ENCODE peak calls at places on chromosomes 1 and 21, in four cellular contexts. J is cardiac fibroblast, F is hepatocyte, D is lower leg skin. A is an unnamed sample.

GRCh38 chr1:220151454-220151853 is 57.5 kb downstream of the IARS2 start:
- DNase-seq in D (no peak), F (no peak), J (peak; percentile 56), A (peak; percentile 80)

GRCh38 chr1:216929870-216930582 is 206.8 kb upstream of the ESRRG start:
- DNase-seq in F (no peak), J (peak; percentile 52), D (no peak), A (peak; percentile 10)

GRCh38 chr1:51878307-51878615 is 266 bp downstream of the NRDC start:
- DNase-seq in D (no peak), J (no peak), F (no peak), A (no peak)

GRCh38 chr1:203188686-203189232 is 2.3 kb upstream of the CHI3L1 start:
- DNase-seq in J (no peak), F (no peak), D (no peak), A (no peak)

GRCh38 chr1:247906504-247907047 is 11.2 kb downstream of the OR2W3 start:
- DNase-seq in D (no peak), F (no peak), J (peak; percentile 85), A (peak; percentile 39)

GRCh38 chr1:65027699-65028358 is 61.5 kb upstream of the JAK1 start:
- DNase-seq in J (peak; percentile 18), F (no peak), D (peak; percentile 49), A (peak; percentile 20)

GRCh38 chr1:13828454-13829151 is 128.6 kb downstream of the PRDM2 start:
- DNase-seq in D (no peak), J (peak; percentile 23), F (peak; percentile 70), A (peak; percentile 33)

GRCh38 chr1:108000620-108001105 is 35.7 kb upstream of the VAV3 start:
- DNase-seq in F (peak; percentile 61), J (peak; percentile 89), D (peak; percentile 49), A (peak; percentile 95)

GRCh38 chr21:45570826-45571601 is 28.8 kb upstream of the SLC19A1 start:
- DNase-seq in D (no peak), J (peak; percentile 49), F (no peak), A (peak; percentile 40)

GRCh38 chr21:44975720-44976555 is 36.1 kb downstream of the SLX9 start:
- DNase-seq in J (no peak), D (no peak), F (no peak), A (no peak)

GRCh38 chr1:53878492-53879105 is 11.0 kb downstream of the YIPF1 start:
- DNase-seq in F (peak; percentile 73), J (peak; percentile 75), D (no peak), A (peak; percentile 68)

GRCh38 chr1:12016182-12016581 is 3.1 kb upstream of the MIIP start:
- DNase-seq in F (no peak), D (no peak), J (no peak), A (no peak)

GRCh38 chr21:44794031-44794374 is 7.6 kb downstream of the UBE2G2 start:
- DNase-seq in J (no peak), F (no peak), D (no peak), A (no peak)

GRCh38 chr1:201335901-201336300 is 41.6 kb downstream of the TNNT2 start:
- DNase-seq in F (no peak), D (no peak), J (no peak), A (no peak)

GRCh38 chr1:15749399-15750291 is 7.3 kb downstream of the TMEM82 start:
- DNase-seq in J (peak; percentile 32), D (no peak), F (no peak), A (no peak)

GRCh38 chr21:44525431-44526095 is 14.4 kb downstream of the KRTAP10-1 start:
- DNase-seq in D (no peak), J (no peak), F (no peak), A (no peak)

GRCh38 chr1:234570336-234570735 is 39.6 kb downstream of the IRF2BP2 start:
- DNase-seq in J (no peak), F (no peak), D (no peak), A (no peak)

GRCh38 chr1:10253755-10254154 is 43.4 kb downstream of the KIF1B start:
- DNase-seq in F (peak; percentile 76), J (peak; percentile 84), D (peak; percentile 25), A (peak; percentile 81)

GRCh38 chr21:34642211-34643075 is 26.4 kb upstream of the CLIC6 start:
- DNase-seq in D (no peak), J (peak; percentile 23), F (no peak), A (no peak)

GRCh38 chr1:110605446-110605845 is 712 bp downstream of the KCNA2 start:
- DNase-seq in J (no peak), D (no peak), F (no peak), A (no peak)

GRCh38 chr1:67645495-67646144 is 39.4 kb upstream of the GADD45A start:
- DNase-seq in D (peak; percentile 43), J (peak; percentile 82), F (peak; percentile 70), A (peak; percentile 91)

GRCh38 chr1:41679531-41679930 is 195.0 kb upstream of the EDN2 start:
- DNase-seq in J (no peak), D (no peak), F (no peak), A (no peak)

GRCh38 chr1:219564072-219564471 is 48.8 kb downstream of the ZC3H11B start:
- DNase-seq in J (no peak), D (no peak), F (no peak), A (no peak)

GRCh38 chr1:151620286-151620685 is 8.4 kb downstream of the SNX27 start:
- DNase-seq in J (peak; percentile 52), D (no peak), F (no peak), A (peak; percentile 52)

GRCh38 chr1:228668553-228669400 is 66.5 kb upstream of the RHOU start:
- DNase-seq in F (no peak), D (no peak), J (peak; percentile 34), A (peak; percentile 50)

GRCh38 chr1:2300851-2301606 is 72.9 kb downstream of the SKI start:
- DNase-seq in J (peak; percentile 71), D (peak; percentile 83), F (no peak), A (no peak)

GRCh38 chr1:210099921-210100320 is 132.7 kb upstream of the SERTAD4 start:
- DNase-seq in D (no peak), J (no peak), F (no peak), A (no peak)

GRCh38 chr1:201214461-201214860 is 23.8 kb downstream of the IGFN1 start:
- DNase-seq in D (no peak), J (no peak), F (no peak), A (peak; percentile 14)

GRCh38 chr1:180923024-180923841 is 10.5 kb downstream of the KIAA1614 start:
- DNase-seq in J (peak; percentile 43), F (peak; percentile 39), D (no peak), A (peak; percentile 29)

GRCh38 chr1:202107801-202108731 is 14.7 kb upstream of the GPR37L1 start:
- DNase-seq in D (no peak), J (no peak), F (peak; percentile 71), A (no peak)

GRCh38 chr1:235633220-235633540 is 16.4 kb downstream of the GNG4 start:
- DNase-seq in J (no peak), F (no peak), D (no peak), A (no peak)

GRCh38 chr1:12580054-12580887 is 37.7 kb downstream of the DHRS3 start:
- DNase-seq in D (no peak), F (no peak), J (no peak), A (peak; percentile 58)

GRCh38 chr1:6237093-6237492 is 1.3 kb upstream of the ICMT start:
- DNase-seq in D (no peak), J (no peak), F (no peak), A (no peak)
- TF ChIP-seq CTCF in D (no peak), J (no peak), F (no peak), A (no peak)

GRCh38 chr1:156869455-156869854 is 8.8 kb downstream of the NTRK1 start:
- DNase-seq in F (no peak), D (no peak), J (no peak), A (no peak)

GRCh38 chr1:156874142-156874541 is 13.5 kb downstream of the NTRK1 start:
- DNase-seq in J (no peak), D (no peak), F (no peak), A (no peak)

GRCh38 chr1:156873659-156874058 is 13.0 kb downstream of the NTRK1 start:
- DNase-seq in J (no peak), D (no peak), F (no peak), A (no peak)

GRCh38 chr1:156868341-156868740 is 7.7 kb downstream of the NTRK1 start:
- DNase-seq in D (no peak), F (no peak), J (no peak), A (no peak)

GRCh38 chr1:156870734-156871133 is 10.1 kb downstream of the NTRK1 start:
- DNase-seq in D (no peak), F (no peak), J (peak; percentile 90), A (peak; percentile 95)
- H3K4me3 ChIP-seq in D (no peak overlapping the region), F (no peak overlapping the region), J (peak overlapping the region; percentile 30), A (no peak overlapping the region)

GRCh38 chr1:91556556-91556955 is 55.9 kb downstream of the CDC7 start:
- DNase-seq in J (no peak), F (no peak), D (no peak), A (no peak)

GRCh38 chr1:91553196-91553595 is 52.5 kb downstream of the CDC7 start:
- DNase-seq in D (no peak), F (no peak), J (peak; percentile 83), A (peak; percentile 90)

GRCh38 chr1:91555821-91556531 is 55.3 kb downstream of the CDC7 start:
- DNase-seq in F (peak; percentile 41), D (no peak), J (peak; percentile 91), A (peak; percentile 94)

GRCh38 chr1:91557039-91557690 is 56.5 kb downstream of the CDC7 start:
- DNase-seq in J (no peak), D (no peak), F (no peak), A (peak; percentile 30)

GRCh38 chr1:91555074-91555730 is 54.6 kb downstream of the CDC7 start:
- DNase-seq in J (peak; percentile 41), F (no peak), D (no peak), A (peak; percentile 45)
- TF ChIP-seq CTCF in J (no peak), F (peak; percentile 17), D (no peak), A (peak; percentile 7)

GRCh38 chr1:160047116-160047991 is 15.6 kb upstream of the PIGM start:
- DNase-seq in F (no peak), J (no peak), D (no peak), A (no peak)

GRCh38 chr1:160045653-160046052 is 13.9 kb upstream of the PIGM start:
- DNase-seq in J (no peak), F (no peak), D (no peak), A (no peak)

GRCh38 chr1:160043543-160043942 is 11.8 kb upstream of the PIGM start:
- DNase-seq in D (no peak), F (no peak), J (no peak), A (no peak)

GRCh38 chr1:160048335-160048734 is 16.5 kb upstream of the PIGM start:
- DNase-seq in F (no peak), D (no peak), J (no peak), A (no peak)

GRCh38 chr1:160046494-160047115 is 14.8 kb upstream of the PIGM start:
- DNase-seq in D (peak; percentile 40), J (peak; percentile 59), F (peak; percentile 48), A (peak; percentile 51)
- H3K4me3 ChIP-seq in D (no peak overlapping the region), J (no peak overlapping the region), F (no peak overlapping the region), A (no peak overlapping the region)

GRCh38 chr1:112540395-112540794 is 31.6 kb downstream of the WNT2B start:
- DNase-seq in F (no peak), D (no peak), J (peak; percentile 25), A (peak; percentile 78)
- TF ChIP-seq CTCF in F (no peak), D (no peak), J (no peak), A (no peak)